ENCODE peak calls at places on chromosomes 4 and X, in seven cellular contexts. E is GM10248, K is hepatocyte, S is pancreas, A is astrocyte of the spinal cord, L is neural crest cell, W is tibial artery. H is an unnamed sample.

GRCh38 chrX:5337160-5337559 is 891.5 kb downstream of the NLGN4X start:
- DNase-seq in E (no peak), K (no peak), S (no peak), A (no peak), L (no peak), W (no peak), H (no peak)

GRCh38 chr4:113756005-113756410 is 5.5 kb downstream of the CAMK2D start:
- DNase-seq in E (peak), K (no peak), S (no peak), A (peak), L (no peak), W (no peak), H (no peak)

GRCh38 chr4:147015531-147015930 is 69.9 kb upstream of the TTC29 start:
- DNase-seq in E (no peak), K (peak), S (no peak), A (no peak), L (no peak), W (no peak), H (no peak)

GRCh38 chr4:34636623-34637022 is 1607.7 kb downstream of the ARAP2 start:
- DNase-seq in E (no peak), K (no peak), S (no peak), A (no peak), L (no peak), W (no peak), H (no peak)

GRCh38 chr4:184899261-184900134 is 73.7 kb upstream of the ACSL1 start:
- DNase-seq in E (no peak), K (no peak), S (peak), A (no peak), L (no peak), W (no peak), H (no peak)

GRCh38 chr4:172995161-172995560 is 173.4 kb upstream of the GALNT7 start:
- DNase-seq in E (no peak), K (no peak), S (no peak), A (peak), L (no peak), W (no peak), H (no peak)

GRCh38 chr4:70277121-70277520 is 34.7 kb downstream of the CSN3 start:
- DNase-seq in E (no peak), K (no peak), S (no peak), A (no peak), L (no peak), W (no peak), H (no peak)

GRCh38 chrX:147962476-147962875 is 18.7 kb upstream of the FMR1NB start:
- DNase-seq in E (no peak), K (no peak), S (no peak), A (no peak), L (no peak), W (no peak), H (no peak)

GRCh38 chrX:3550871-3551270 is 162.6 kb downstream of the PRKX start:
- DNase-seq in E (no peak), K (no peak), S (no peak), A (no peak), L (no peak), W (no peak), H (no peak)

GRCh38 chr4:52635130-52635529 is 24.0 kb downstream of the USP46 start:
- DNase-seq in E (no peak), K (no peak), S (no peak), A (no peak), L (no peak), W (no peak), H (no peak)
- TF ChIP-seq CTCF in E (no peak), K (no peak), S (no peak), A (no peak), L (no peak), W (no peak), H (no peak)

DNA sequence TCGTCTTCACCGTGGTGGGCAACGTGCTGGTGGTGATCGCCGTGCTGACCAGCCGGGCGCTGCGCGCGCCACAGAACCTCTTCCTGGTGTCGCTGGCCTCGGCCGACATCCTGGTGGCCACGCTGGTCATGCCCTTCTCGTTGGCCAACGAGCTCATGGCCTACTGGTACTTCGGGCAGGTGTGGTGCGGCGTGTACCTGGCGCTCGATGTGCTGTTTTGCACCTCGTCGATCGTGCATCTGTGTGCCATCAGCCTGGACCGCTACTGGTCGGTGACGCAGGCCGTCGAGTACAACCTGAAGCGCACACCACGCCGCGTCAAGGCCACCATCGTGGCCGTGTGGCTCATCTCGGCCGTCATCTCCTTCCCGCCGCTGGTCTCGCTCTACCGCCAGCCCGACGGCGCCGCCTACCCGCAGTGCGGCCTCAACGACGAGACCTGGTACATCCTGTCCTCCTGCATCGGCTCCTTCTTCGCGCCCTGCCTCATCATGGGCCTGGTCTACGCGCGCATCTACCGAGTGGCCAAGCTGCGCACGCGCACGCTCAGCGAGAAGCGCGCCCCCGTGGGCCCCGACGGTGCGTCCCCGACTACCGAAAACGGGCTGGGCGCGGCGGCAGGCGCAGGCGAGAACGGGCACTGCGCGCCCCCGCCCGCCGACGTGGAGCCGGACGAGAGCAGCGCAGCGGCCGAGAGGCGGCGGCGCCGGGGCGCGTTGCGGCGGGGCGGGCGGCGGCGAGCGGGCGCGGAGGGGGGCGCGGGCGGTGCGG is 791 bp downstream of the ADRA2C start:
- DNase-seq in E (no peak), K (peak), S (no peak), A (peak), L (peak), W (peak), H (peak)
- TF ChIP-seq CTCF in E (no peak), K (peak), S (no peak), A (no peak), L (no peak), W (peak), H (no peak)

GRCh38 chrX:109632906-109633504 is 8.0 kb upstream of the KCNE5 start:
- DNase-seq in E (no peak), K (peak), S (no peak), A (no peak), L (peak), W (no peak), H (peak)

GRCh38 chrX:109638158-109638557 is 13.2 kb upstream of the KCNE5 start:
- DNase-seq in E (no peak), K (no peak), S (no peak), A (no peak), L (no peak), W (no peak), H (no peak)

GRCh38 chrX:109629310-109629709 is 4.3 kb upstream of the KCNE5 start:
- DNase-seq in E (no peak), K (peak), S (no peak), A (peak), L (no peak), W (no peak), H (no peak)

DNA sequence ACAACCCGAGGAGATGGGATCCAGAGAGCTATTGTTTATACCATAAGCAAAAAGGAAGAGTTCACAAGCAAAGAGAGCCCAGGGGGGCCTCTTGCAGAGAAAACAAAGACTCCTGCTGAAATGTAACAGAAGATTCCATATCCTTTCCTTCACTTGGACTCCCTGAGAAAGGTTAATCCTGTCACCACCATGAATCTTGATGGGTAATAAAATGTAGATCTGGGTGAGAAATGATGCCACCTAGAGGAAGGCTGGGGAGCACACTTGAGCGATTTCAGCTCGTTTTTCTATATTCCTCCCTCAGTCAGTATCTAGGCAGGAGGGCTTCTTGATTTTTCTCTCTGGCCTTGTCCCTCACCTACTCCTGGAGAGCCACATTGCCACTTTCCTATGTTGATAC is 10.2 kb upstream of the KCNE5 start:
- DNase-seq in E (no peak), K (no peak), S (no peak), A (peak), L (no peak), W (no peak), H (peak)
- TF ChIP-seq CTCF in E (peak), K (peak), S (peak), A (peak), L (peak), W (peak), H (peak)

GRCh38 chr4:82232891-82233290 is 140.9 kb downstream of the HNRNPD start:
- DNase-seq in E (no peak), K (no peak), S (no peak), A (no peak), L (no peak), W (no peak), H (no peak)

GRCh38 chr4:82235346-82235745 is 138.4 kb downstream of the HNRNPD start:
- DNase-seq in E (no peak), K (no peak), S (no peak), A (no peak), L (no peak), W (no peak), H (no peak)

DNA sequence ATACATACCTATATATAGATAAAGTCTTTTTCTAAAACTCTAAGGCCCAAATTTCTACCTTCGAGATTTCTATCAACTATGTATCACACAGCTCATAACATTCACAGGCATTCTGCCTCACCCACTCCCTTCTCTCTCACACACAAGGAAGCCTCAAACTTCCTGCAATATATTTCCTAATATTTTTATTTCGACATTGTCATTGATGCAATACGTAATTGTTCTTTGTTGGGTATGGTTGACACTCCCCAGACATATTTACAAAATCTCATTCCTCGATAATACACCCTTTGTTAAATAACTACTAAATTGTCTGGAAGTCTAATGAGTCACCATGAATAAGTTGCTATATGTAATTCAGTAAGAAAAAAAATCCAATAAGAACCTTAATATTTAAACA is 143.5 kb downstream of the HNRNPD start:
- DNase-seq in E (no peak), K (no peak), S (no peak), A (no peak), L (no peak), W (no peak), H (no peak)
- TF ChIP-seq CTCF in E (no peak), K (no peak), S (no peak), A (no peak), L (no peak), W (no peak), H (no peak)

GRCh38 chrX:126770179-126770578 is 49.4 kb upstream of the PRR32 start:
- DNase-seq in E (peak), K (peak), S (no peak), A (no peak), L (peak), W (no peak), H (no peak)
- TF ChIP-seq CTCF in E (peak), K (peak), S (peak), A (peak), L (peak), W (peak), H (peak)

GRCh38 chrX:99469439-99469838 is 940.6 kb downstream of the PCDH19 start:
- DNase-seq in E (no peak), K (no peak), S (no peak), A (no peak), L (no peak), W (no peak), H (no peak)

GRCh38 chrX:99468993-99469392 is 941.1 kb downstream of the PCDH19 start:
- DNase-seq in E (no peak), K (no peak), S (no peak), A (no peak), L (no peak), W (no peak), H (no peak)
- TF ChIP-seq CTCF in E (no peak), K (no peak), S (no peak), A (no peak), L (no peak), W (no peak), H (no peak)

H was measured in nephron progenitor cell.